ENCODE peak calls at places on chromosomes 6 and 20, in four cellular contexts. One of them, this sample, is unnamed.

GRCh38 chr6:82866446-82866845 is 199.2 kb downstream of the UBE3D start:
- DNase-seq in K562: no peak
- DNase-seq in HepG2: no peak
- DNase-seq in H1: no peak
- DNase-seq in this sample: no peak

GRCh38 chr6:5529733-5530132 is 268.4 kb downstream of the FARS2 start:
- DNase-seq in HepG2: no peak
- DNase-seq in H1: no peak
- DNase-seq in K562: no peak
- DNase-seq in this sample: no peak

GRCh38 chr20:57600324-57601210 is 19.7 kb downstream of the ZBP1 start:
- DNase-seq in HepG2: no peak
- DNase-seq in K562: no peak
- DNase-seq in H1: no peak
- DNase-seq in this sample: peak; percentile 23

GRCh38 chr6:15533379-15534044 is 129.3 kb downstream of the DTNBP1 start:
- DNase-seq in K562: no peak
- DNase-seq in HepG2: no peak
- DNase-seq in H1: no peak
- DNase-seq in this sample: no peak

GRCh38 chr20:8860011-8860495 is 208.8 kb upstream of the PLCB4 start:
- DNase-seq in HepG2: no peak
- DNase-seq in H1: no peak
- DNase-seq in K562: no peak
- DNase-seq in this sample: peak; percentile 69

GRCh38 chr20:58703765-58704331 is 11.2 kb downstream of the NPEPL1 start:
- DNase-seq in HepG2: no peak
- DNase-seq in K562: no peak
- DNase-seq in H1: no peak
- DNase-seq in this sample: no peak

GRCh38 chr6:165071906-165072305 is 237.5 kb downstream of the C6orf118 start:
- DNase-seq in HepG2: no peak
- DNase-seq in K562: no peak
- DNase-seq in H1: no peak
- DNase-seq in this sample: no peak

GRCh38 chr6:43181621-43181941 is 415 bp upstream of the CUL9 start:
- DNase-seq in H1: no peak
- DNase-seq in K562: no peak
- DNase-seq in HepG2: no peak
- DNase-seq in this sample: no peak

GRCh38 chr6:36793913-36794703 is 45.1 kb downstream of the CPNE5 start:
- DNase-seq in H1: no peak
- DNase-seq in K562: no peak
- DNase-seq in HepG2: no peak
- DNase-seq in this sample: no peak

GRCh38 chr6:45637611-45638257 is 260.0 kb upstream of the SUPT3H start:
- DNase-seq in HepG2: no peak
- DNase-seq in H1: no peak
- DNase-seq in K562: no peak
- DNase-seq in this sample: no peak

GRCh38 chr6:117448732-117449131 is 23.0 kb upstream of the ROS1 start:
- DNase-seq in H1: no peak
- DNase-seq in HepG2: no peak
- DNase-seq in K562: no peak
- DNase-seq in this sample: peak; percentile 31

GRCh38 chr6:15779726-15780125 is 116.9 kb upstream of the DTNBP1 start:
- DNase-seq in K562: no peak
- DNase-seq in HepG2: no peak
- DNase-seq in H1: no peak
- DNase-seq in this sample: no peak

GRCh38 chr6:1131285-1132079 is 180.4 kb upstream of the FOXQ1 start:
- DNase-seq in H1: no peak
- DNase-seq in HepG2: peak; percentile 92
- DNase-seq in K562: no peak
- DNase-seq in this sample: no peak

GRCh38 chr20:25269833-25270170 is 21.9 kb downstream of the PYGB start:
- DNase-seq in H1: no peak
- DNase-seq in HepG2: no peak
- DNase-seq in K562: no peak
- DNase-seq in this sample: no peak

GRCh38 chr6:83265384-83265783 is 72.2 kb downstream of the RWDD2A start:
- DNase-seq in HepG2: no peak
- DNase-seq in H1: no peak
- DNase-seq in K562: no peak
- DNase-seq in this sample: no peak

GRCh38 chr6:14401181-14401745 is 283.7 kb downstream of the CD83 start:
- DNase-seq in K562: no peak
- DNase-seq in H1: no peak
- DNase-seq in HepG2: no peak
- DNase-seq in this sample: no peak

GRCh38 chr20:29878777-29879442 is 1378.6 kb upstream of the DEFB115 start:
- DNase-seq in K562: peak; percentile 32
- DNase-seq in H1: no peak
- DNase-seq in HepG2: no peak
- DNase-seq in this sample: no peak

GRCh38 chr20:50876063-50876685 is 55.1 kb downstream of the ADNP start:
- DNase-seq in HepG2: no peak
- DNase-seq in H1: no peak
- DNase-seq in K562: no peak
- DNase-seq in this sample: no peak

GRCh38 chr6:164612731-164613130 is 696.7 kb downstream of the C6orf118 start:
- DNase-seq in HepG2: no peak
- DNase-seq in H1: no peak
- DNase-seq in K562: no peak
- DNase-seq in this sample: no peak

GRCh38 chr6:21438986-21439352 is 154.6 kb upstream of the SOX4 start:
- DNase-seq in H1: no peak
- DNase-seq in HepG2: no peak
- DNase-seq in K562: no peak
- DNase-seq in this sample: no peak

GRCh38 chr6:21800948-21801438 is 207.4 kb downstream of the SOX4 start:
- DNase-seq in K562: no peak
- DNase-seq in H1: no peak
- DNase-seq in HepG2: peak; percentile 39
- DNase-seq in this sample: peak; percentile 89

GRCh38 chr20:61185181-61185580 is 66.9 kb upstream of the CDH4 start:
- DNase-seq in H1: no peak
- DNase-seq in HepG2: no peak
- DNase-seq in K562: no peak
- DNase-seq in this sample: no peak

GRCh38 chr6:18551228-18551627 is 164.1 kb downstream of the RNF144B start:
- DNase-seq in H1: no peak
- DNase-seq in HepG2: no peak
- DNase-seq in K562: no peak
- DNase-seq in this sample: no peak

GRCh38 chr6:33156561-33156960 is 35.7 kb downstream of the COL11A2 start:
- DNase-seq in H1: no peak
- DNase-seq in K562: no peak
- DNase-seq in HepG2: no peak
- DNase-seq in this sample: no peak

GRCh38 chr6:42354707-42355106 is 97.0 kb downstream of the TRERF1 start:
- DNase-seq in H1: no peak
- DNase-seq in HepG2: no peak
- DNase-seq in K562: no peak
- DNase-seq in this sample: no peak

GRCh38 chr20:22977047-22977785 is 57.9 kb upstream of the SSTR4 start:
- DNase-seq in H1: no peak
- DNase-seq in HepG2: no peak
- DNase-seq in K562: no peak
- DNase-seq in this sample: no peak

GRCh38 chr6:21001736-21002135 is 467.5 kb downstream of the CDKAL1 start:
- DNase-seq in HepG2: no peak
- DNase-seq in K562: no peak
- DNase-seq in H1: no peak
- DNase-seq in this sample: no peak

GRCh38 chr6:75210885-75211739 is 5.3 kb upstream of the COL12A1 start:
- DNase-seq in K562: peak; percentile 76
- DNase-seq in H1: no peak
- DNase-seq in HepG2: peak; percentile 37
- DNase-seq in this sample: no peak

GRCh38 chr20:19745106-19745505 is 13.0 kb upstream of the RIN2 start:
- DNase-seq in H1: no peak
- DNase-seq in K562: no peak
- DNase-seq in HepG2: no peak
- DNase-seq in this sample: no peak

GRCh38 chr6:136812174-136812573 is 10.2 kb upstream of the PEX7 start:
- DNase-seq in H1: no peak
- DNase-seq in K562: no peak
- DNase-seq in HepG2: no peak
- DNase-seq in this sample: no peak

GRCh38 chr6:105045546-105045945 is 88.6 kb downstream of the LIN28B start:
- DNase-seq in HepG2: peak; percentile 77
- DNase-seq in K562: no peak
- DNase-seq in H1: no peak
- DNase-seq in this sample: peak; percentile 74

GRCh38 chr6:80605165-80605989 is 498.9 kb downstream of the BCKDHB start:
- DNase-seq in K562: peak; percentile 2
- DNase-seq in H1: no peak
- DNase-seq in HepG2: peak; percentile 18
- DNase-seq in this sample: peak; percentile 14

GRCh38 chr20:39269031-39269461 is 306.9 kb downstream of the DHX35 start:
- DNase-seq in HepG2: peak; percentile 29
- DNase-seq in H1: no peak
- DNase-seq in K562: peak; percentile 54
- DNase-seq in this sample: peak; percentile 51

GRCh38 chr20:60558491-60558890 is 600.3 kb downstream of the CDH26 start:
- DNase-seq in HepG2: no peak
- DNase-seq in K562: no peak
- DNase-seq in H1: no peak
- DNase-seq in this sample: no peak

GRCh38 chr6:134456284-134456683 is 138.4 kb upstream of the SGK1 start:
- DNase-seq in HepG2: no peak
- DNase-seq in H1: no peak
- DNase-seq in K562: no peak
- DNase-seq in this sample: no peak

GRCh38 chr20:47749367-47749766 is 35.9 kb downstream of the SULF2 start:
- DNase-seq in HepG2: no peak
- DNase-seq in H1: no peak
- DNase-seq in K562: no peak
- DNase-seq in this sample: no peak

GRCh38 chr6:111564482-111564945 is 41.2 kb downstream of the TRAF3IP2 start:
- DNase-seq in HepG2: no peak
- DNase-seq in K562: no peak
- DNase-seq in H1: no peak
- DNase-seq in this sample: no peak

GRCh38 chr6:17088091-17088611 is 13.7 kb upstream of the STMND1 start:
- DNase-seq in HepG2: no peak
- DNase-seq in H1: no peak
- DNase-seq in K562: no peak
- DNase-seq in this sample: no peak

GRCh38 chr6:17091122-17091521 is 10.7 kb upstream of the STMND1 start:
- DNase-seq in H1: no peak
- DNase-seq in HepG2: no peak
- DNase-seq in K562: no peak
- DNase-seq in this sample: no peak

GRCh38 chr6:17081860-17082508 is 19.9 kb upstream of the STMND1 start:
- DNase-seq in H1: no peak
- DNase-seq in K562: no peak
- DNase-seq in HepG2: no peak
- DNase-seq in this sample: no peak

GRCh38 chr6:17083397-17083796 is 18.5 kb upstream of the STMND1 start:
- DNase-seq in HepG2: no peak
- DNase-seq in H1: no peak
- DNase-seq in K562: no peak
- DNase-seq in this sample: no peak

GRCh38 chr6:17086469-17086868 is 15.4 kb upstream of the STMND1 start:
- DNase-seq in K562: peak; percentile 52
- DNase-seq in H1: no peak
- DNase-seq in HepG2: peak; percentile 63
- DNase-seq in this sample: peak; percentile 66
- TF ChIP-seq HDAC2 in K562: no peak
- TF ChIP-seq HDAC2 in H1: no peak
- TF ChIP-seq HDAC2 in HepG2: no peak
- TF ChIP-seq HDAC2 in this sample: no peak

DNA sequence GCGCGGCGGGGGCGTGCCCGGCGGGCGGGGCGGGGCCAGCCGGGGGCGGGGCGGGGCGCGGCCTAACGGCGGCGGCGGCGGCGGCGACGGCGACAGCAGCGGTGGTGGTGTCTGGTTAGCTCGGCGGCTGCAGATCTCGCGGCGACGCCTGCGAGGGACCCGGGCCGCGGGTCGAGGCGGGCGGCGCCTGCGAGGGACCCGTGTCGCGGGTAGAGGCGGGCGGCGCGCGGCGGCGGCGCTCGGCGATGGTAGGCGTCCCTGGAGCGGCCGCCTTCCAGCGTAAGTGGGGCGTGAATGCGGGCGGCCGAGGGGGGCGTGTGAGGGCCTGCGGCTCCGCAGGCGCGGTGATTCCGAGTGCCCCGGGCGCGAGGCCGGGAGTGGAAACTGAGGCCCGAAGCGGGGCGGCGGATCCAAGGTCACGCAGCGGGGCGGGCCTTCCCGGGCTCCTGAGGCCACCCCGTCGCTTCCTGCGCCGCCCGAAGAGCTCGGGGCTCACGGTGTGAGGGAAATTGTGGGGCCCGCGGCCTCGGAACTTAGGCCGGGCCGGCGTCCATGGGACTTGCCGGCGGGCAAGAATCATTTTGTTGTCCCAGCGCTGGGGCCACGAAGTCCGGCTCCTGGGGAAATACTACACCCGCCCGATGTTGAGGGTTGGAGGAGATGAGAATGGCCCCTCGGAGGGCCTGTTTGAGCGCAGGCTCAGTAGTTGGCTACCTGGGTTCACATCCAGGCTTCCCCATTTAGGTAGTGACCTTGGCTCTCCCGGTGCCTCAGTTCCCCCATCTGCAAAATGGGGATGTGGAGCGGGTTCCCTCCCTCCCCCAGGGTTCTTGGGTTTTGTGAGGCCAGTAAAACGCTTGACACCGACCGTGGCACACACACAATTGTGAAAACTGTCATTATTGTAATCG is at the start of gene CBFA2T2:
- DNase-seq in H1: no peak
- DNase-seq in HepG2: peak; percentile 34
- DNase-seq in K562: no peak
- DNase-seq in this sample: peak; percentile 66
- TF ChIP-seq JUN in H1: no peak
- TF ChIP-seq JUN in HepG2: no peak
- TF ChIP-seq JUN in K562: no peak
- TF ChIP-seq JUN in this sample: no peak

DNA sequence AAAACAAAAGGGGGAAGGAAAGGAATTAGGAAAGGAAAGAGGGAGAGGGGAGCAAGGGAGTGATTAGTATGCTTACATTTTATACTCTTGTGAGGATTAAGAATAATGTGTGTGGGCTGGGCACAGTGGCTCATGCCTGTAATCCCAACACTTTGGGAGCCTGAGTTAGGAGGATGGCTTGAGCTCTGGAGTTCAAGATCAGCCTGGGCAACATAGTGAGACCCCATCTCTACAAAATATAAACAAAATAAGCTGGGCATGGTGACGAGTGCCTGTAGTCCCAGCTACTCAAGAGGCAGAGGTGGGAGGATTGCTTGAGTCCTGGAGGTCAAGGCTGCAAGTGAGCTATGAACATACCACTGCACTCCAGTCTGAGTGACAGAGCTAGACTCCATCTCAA is 47.0 kb downstream of the SHLD1 start:
- DNase-seq in K562: no peak
- DNase-seq in HepG2: no peak
- DNase-seq in H1: no peak
- DNase-seq in this sample: no peak
- TF ChIP-seq HDAC2 in K562: no peak
- TF ChIP-seq HDAC2 in HepG2: no peak
- TF ChIP-seq HDAC2 in H1: no peak
- TF ChIP-seq HDAC2 in this sample: no peak

GRCh38 chr6:132400641-132401119 is 595 bp downstream of the MOXD1 start:
- DNase-seq in HepG2: no peak
- DNase-seq in K562: no peak
- DNase-seq in H1: no peak
- DNase-seq in this sample: no peak
- TF ChIP-seq JUN in HepG2: no peak
- TF ChIP-seq JUN in K562: no peak
- TF ChIP-seq JUN in H1: no peak
- TF ChIP-seq JUN in this sample: no peak